ENCODE peak calls at places on chromosome 11, in four cellular contexts. One of them, this sample, is unnamed.

GRCh38 chr11:21427750-21428149 is 758.4 kb downstream of the NELL1 start:
- DNase-seq in left ventricle myocardium inferior: no peak
- DNase-seq in HT-29: no peak
- DNase-seq in neural crest cell: no peak
- DNase-seq in this sample: no peak

GRCh38 chr11:34594603-34595002 is 26.3 kb upstream of the EHF start:
- DNase-seq in left ventricle myocardium inferior: no peak
- DNase-seq in HT-29: no peak
- DNase-seq in neural crest cell: no peak
- DNase-seq in this sample: no peak

GRCh38 chr11:128179512-128179911 is 407.8 kb downstream of the ETS1 start:
- DNase-seq in left ventricle myocardium inferior: no peak
- DNase-seq in HT-29: no peak
- DNase-seq in neural crest cell: no peak
- DNase-seq in this sample: no peak

GRCh38 chr11:116736763-116737162 is 36.0 kb downstream of the BUD13 start:
- DNase-seq in left ventricle myocardium inferior: no peak
- DNase-seq in HT-29: peak; percentile 43
- DNase-seq in neural crest cell: no peak
- DNase-seq in this sample: peak; percentile 38

GRCh38 chr11:62452839-62453468 is 34.1 kb downstream of the SCGB1A1 start:
- DNase-seq in left ventricle myocardium inferior: no peak
- DNase-seq in HT-29: no peak
- DNase-seq in neural crest cell: no peak
- DNase-seq in this sample: no peak

GRCh38 chr11:102986815-102987214 is 31.3 kb upstream of the MMP13 start:
- DNase-seq in left ventricle myocardium inferior: no peak
- DNase-seq in HT-29: no peak
- DNase-seq in neural crest cell: no peak
- DNase-seq in this sample: no peak

GRCh38 chr11:29272019-29272654 is 744.7 kb downstream of the KCNA4 start:
- DNase-seq in left ventricle myocardium inferior: no peak
- DNase-seq in HT-29: peak; percentile 61
- DNase-seq in neural crest cell: no peak
- DNase-seq in this sample: no peak

GRCh38 chr11:110479070-110479444 is 49.3 kb downstream of the FDX1 start:
- DNase-seq in left ventricle myocardium inferior: no peak
- DNase-seq in HT-29: no peak
- DNase-seq in neural crest cell: no peak
- DNase-seq in this sample: no peak

GRCh38 chr11:58059011-58059358 is 28.2 kb downstream of the OR6Q1 start:
- DNase-seq in left ventricle myocardium inferior: no peak
- DNase-seq in HT-29: no peak
- DNase-seq in neural crest cell: no peak
- DNase-seq in this sample: no peak

GRCh38 chr11:6667733-6668374 is 12.2 kb upstream of the DCHS1 start:
- DNase-seq in left ventricle myocardium inferior: no peak
- DNase-seq in HT-29: peak; percentile 52
- DNase-seq in neural crest cell: no peak
- DNase-seq in this sample: peak; percentile 8

GRCh38 chr11:74443071-74443864 is 24.1 kb downstream of the KCNE3 start:
- DNase-seq in left ventricle myocardium inferior: no peak
- DNase-seq in HT-29: peak; percentile 84
- DNase-seq in neural crest cell: no peak
- DNase-seq in this sample: no peak

GRCh38 chr11:113534625-113535024 is 59.4 kb upstream of the DRD2 start:
- DNase-seq in left ventricle myocardium inferior: no peak
- DNase-seq in HT-29: no peak
- DNase-seq in neural crest cell: no peak
- DNase-seq in this sample: no peak